ENCODE peak calls at places on chromosome 9, in eight cellular contexts. One of them, this sample, is unnamed.

GRCh38 chr9:6133346-6134063 is 82.1 kb upstream of the IL33 start:
- DNase-seq in H1: no peak
- DNase-seq in HCT116: no peak
- DNase-seq in GM12878: peak
- DNase-seq in A549: no peak
- DNase-seq in K562: no peak
- DNase-seq in HepG2: no peak
- DNase-seq in IMR-90: no peak
- DNase-seq in this sample: no peak

GRCh38 chr9:69951411-69951810 is 92.2 kb upstream of the MAMDC2 start:
- DNase-seq in H1: no peak
- DNase-seq in IMR-90: peak
- DNase-seq in HCT116: no peak
- DNase-seq in GM12878: no peak
- DNase-seq in A549: no peak
- DNase-seq in HepG2: no peak
- DNase-seq in K562: no peak
- DNase-seq in this sample: no peak

GRCh38 chr9:2362170-2362569 is 259.4 kb upstream of the VLDLR start:
- DNase-seq in HepG2: no peak
- DNase-seq in H1: no peak
- DNase-seq in IMR-90: no peak
- DNase-seq in A549: no peak
- DNase-seq in HCT116: no peak
- DNase-seq in K562: no peak
- DNase-seq in GM12878: no peak
- DNase-seq in this sample: no peak

GRCh38 chr9:94061864-94062263 is 22.4 kb upstream of the PTPDC1 start:
- DNase-seq in H1: no peak
- DNase-seq in K562: no peak
- DNase-seq in IMR-90: no peak
- DNase-seq in A549: no peak
- DNase-seq in HepG2: no peak
- DNase-seq in GM12878: no peak
- DNase-seq in HCT116: no peak
- DNase-seq in this sample: no peak

GRCh38 chr9:89738137-89738932 is 133.5 kb downstream of the GADD45G start:
- DNase-seq in GM12878: no peak
- DNase-seq in H1: no peak
- DNase-seq in HCT116: no peak
- DNase-seq in HepG2: no peak
- DNase-seq in K562: no peak
- DNase-seq in A549: no peak
- DNase-seq in IMR-90: no peak
- DNase-seq in this sample: no peak

GRCh38 chr9:89183146-89183545 is 4.5 kb upstream of the SHC3 start:
- DNase-seq in IMR-90: no peak
- DNase-seq in GM12878: no peak
- DNase-seq in K562: no peak
- DNase-seq in HepG2: no peak
- DNase-seq in HCT116: no peak
- DNase-seq in A549: no peak
- DNase-seq in H1: no peak
- DNase-seq in this sample: no peak

GRCh38 chr9:134320916-134321570 is 5.2 kb upstream of the RXRA start:
- DNase-seq in HCT116: no peak
- DNase-seq in IMR-90: no peak
- DNase-seq in H1: no peak
- DNase-seq in HepG2: peak
- DNase-seq in K562: no peak
- DNase-seq in GM12878: no peak
- DNase-seq in A549: no peak
- DNase-seq in this sample: no peak

GRCh38 chr9:90559075-90560073 is 83.2 kb downstream of the DIRAS2 start:
- DNase-seq in K562: no peak
- DNase-seq in HepG2: no peak
- DNase-seq in IMR-90: no peak
- DNase-seq in A549: no peak
- DNase-seq in GM12878: no peak
- DNase-seq in H1: no peak
- DNase-seq in HCT116: no peak
- DNase-seq in this sample: no peak

GRCh38 chr9:14314424-14314928 is 535 bp upstream of the NFIB start:
- DNase-seq in H1: no peak
- DNase-seq in IMR-90: peak
- DNase-seq in K562: peak
- DNase-seq in HCT116: peak
- DNase-seq in A549: peak
- DNase-seq in HepG2: peak
- DNase-seq in GM12878: no peak
- DNase-seq in this sample: peak

GRCh38 chr9:18238752-18239151 is 235.2 kb upstream of the ADAMTSL1 start:
- DNase-seq in K562: no peak
- DNase-seq in H1: no peak
- DNase-seq in GM12878: no peak
- DNase-seq in HCT116: no peak
- DNase-seq in HepG2: no peak
- DNase-seq in IMR-90: peak
- DNase-seq in A549: no peak
- DNase-seq in this sample: no peak

GRCh38 chr9:93501406-93501805 is 48.0 kb upstream of the FAM120AOS start:
- DNase-seq in HepG2: no peak
- DNase-seq in HCT116: no peak
- DNase-seq in GM12878: no peak
- DNase-seq in K562: no peak
- DNase-seq in H1: no peak
- DNase-seq in IMR-90: no peak
- DNase-seq in A549: no peak
- DNase-seq in this sample: no peak

GRCh38 chr9:7752481-7752880 is 47.1 kb downstream of the DMAC1 start:
- DNase-seq in K562: no peak
- DNase-seq in HepG2: no peak
- DNase-seq in A549: no peak
- DNase-seq in GM12878: no peak
- DNase-seq in IMR-90: no peak
- DNase-seq in HCT116: no peak
- DNase-seq in H1: no peak
- DNase-seq in this sample: no peak

GRCh38 chr9:91208837-91209236 is 152.9 kb downstream of the AUH start:
- DNase-seq in HCT116: no peak
- DNase-seq in HepG2: no peak
- DNase-seq in A549: no peak
- DNase-seq in IMR-90: no peak
- DNase-seq in GM12878: no peak
- DNase-seq in H1: no peak
- DNase-seq in K562: no peak
- DNase-seq in this sample: no peak

GRCh38 chr9:36211510-36211909 is 20.8 kb downstream of the CLTA start:
- DNase-seq in IMR-90: no peak
- DNase-seq in K562: no peak
- DNase-seq in GM12878: no peak
- DNase-seq in H1: no peak
- DNase-seq in HepG2: no peak
- DNase-seq in HCT116: no peak
- DNase-seq in A549: no peak
- DNase-seq in this sample: no peak

GRCh38 chr9:75890541-75891276 is at the start of gene PCSK5:
- DNase-seq in H1: peak
- DNase-seq in K562: peak
- DNase-seq in HCT116: peak
- DNase-seq in GM12878: no peak
- DNase-seq in HepG2: peak
- DNase-seq in A549: peak
- DNase-seq in IMR-90: peak
- DNase-seq in this sample: peak

GRCh38 chr9:96061293-96061987 is 185.9 kb downstream of the ERCC6L2 start:
- DNase-seq in K562: peak
- DNase-seq in HCT116: peak
- DNase-seq in A549: peak
- DNase-seq in GM12878: no peak
- DNase-seq in HepG2: peak
- DNase-seq in IMR-90: peak
- DNase-seq in H1: no peak
- DNase-seq in this sample: peak

GRCh38 chr9:95143591-95144561 is 173.6 kb downstream of the FANCC start:
- DNase-seq in A549: no peak
- DNase-seq in GM12878: no peak
- DNase-seq in HCT116: no peak
- DNase-seq in H1: no peak
- DNase-seq in HepG2: peak
- DNase-seq in IMR-90: peak
- DNase-seq in K562: no peak
- DNase-seq in this sample: no peak

GRCh38 chr9:111969061-111969460 is 72.4 kb downstream of the UGCG start:
- DNase-seq in GM12878: peak
- DNase-seq in HCT116: no peak
- DNase-seq in HepG2: no peak
- DNase-seq in A549: peak
- DNase-seq in H1: no peak
- DNase-seq in K562: no peak
- DNase-seq in IMR-90: peak
- DNase-seq in this sample: no peak

GRCh38 chr9:19998153-19998552 is 209.3 kb upstream of the SLC24A2 start:
- DNase-seq in HCT116: peak
- DNase-seq in H1: no peak
- DNase-seq in HepG2: no peak
- DNase-seq in IMR-90: peak
- DNase-seq in A549: peak
- DNase-seq in GM12878: peak
- DNase-seq in K562: no peak
- DNase-seq in this sample: no peak

DNA sequence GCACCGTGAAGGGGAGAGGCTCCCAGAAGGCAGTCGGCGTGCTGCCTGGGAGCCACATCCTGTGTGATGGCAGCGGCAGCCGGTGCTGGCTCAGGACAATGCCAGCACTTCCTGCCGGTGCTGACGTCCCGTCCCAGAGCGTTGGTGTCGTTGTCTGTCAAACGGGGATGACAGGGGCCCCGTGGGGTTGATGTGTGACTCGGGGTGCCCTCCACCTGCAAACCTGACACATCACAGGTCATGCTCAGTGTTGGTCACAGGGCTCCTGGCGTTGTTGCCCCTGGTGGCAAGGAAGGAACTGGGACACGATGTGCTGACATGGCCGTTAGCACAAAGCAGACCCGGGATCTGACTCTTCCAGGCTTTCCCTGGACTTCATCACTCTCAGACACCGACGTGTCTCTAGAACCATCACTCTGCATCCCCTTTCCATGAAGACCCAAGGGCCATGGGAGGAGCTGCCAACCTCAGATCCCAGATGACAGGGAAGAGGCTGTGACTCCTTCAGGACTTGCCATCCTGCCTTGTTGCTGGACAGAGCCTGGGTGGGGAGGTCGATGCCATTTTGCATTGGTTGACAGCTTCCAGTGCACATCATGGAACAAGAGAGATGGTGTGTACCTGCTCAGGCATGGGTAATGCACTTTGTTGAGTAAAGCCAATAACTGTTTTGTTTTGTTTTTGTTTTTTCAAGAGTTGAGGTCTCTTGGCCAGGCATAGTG is 21.5 kb downstream of the PLPP7 start:
- DNase-seq in H1: no peak
- DNase-seq in K562: no peak
- DNase-seq in IMR-90: no peak
- DNase-seq in HCT116: no peak
- DNase-seq in GM12878: no peak
- DNase-seq in HepG2: no peak
- DNase-seq in A549: peak
- DNase-seq in this sample: no peak
- TF ChIP-seq RAD21 in H1: no peak
- TF ChIP-seq RAD21 in K562: no peak
- TF ChIP-seq RAD21 in IMR-90: no peak
- TF ChIP-seq RAD21 in HCT116: no peak
- TF ChIP-seq RAD21 in GM12878: no peak
- TF ChIP-seq RAD21 in HepG2: no peak
- TF ChIP-seq RAD21 in A549: no peak
- TF ChIP-seq RAD21 in this sample: no peak

GRCh38 chr9:130309689-130310455 is 44.3 kb downstream of the HMCN2 start:
- DNase-seq in A549: no peak
- DNase-seq in H1: no peak
- DNase-seq in HepG2: no peak
- DNase-seq in GM12878: no peak
- DNase-seq in K562: no peak
- DNase-seq in IMR-90: no peak
- DNase-seq in HCT116: no peak
- DNase-seq in this sample: no peak
- TF ChIP-seq RAD21 in A549: no peak
- TF ChIP-seq RAD21 in H1: no peak
- TF ChIP-seq RAD21 in HepG2: no peak
- TF ChIP-seq RAD21 in GM12878: no peak
- TF ChIP-seq RAD21 in K562: no peak
- TF ChIP-seq RAD21 in IMR-90: no peak
- TF ChIP-seq RAD21 in HCT116: no peak
- TF ChIP-seq RAD21 in this sample: no peak

DNA sequence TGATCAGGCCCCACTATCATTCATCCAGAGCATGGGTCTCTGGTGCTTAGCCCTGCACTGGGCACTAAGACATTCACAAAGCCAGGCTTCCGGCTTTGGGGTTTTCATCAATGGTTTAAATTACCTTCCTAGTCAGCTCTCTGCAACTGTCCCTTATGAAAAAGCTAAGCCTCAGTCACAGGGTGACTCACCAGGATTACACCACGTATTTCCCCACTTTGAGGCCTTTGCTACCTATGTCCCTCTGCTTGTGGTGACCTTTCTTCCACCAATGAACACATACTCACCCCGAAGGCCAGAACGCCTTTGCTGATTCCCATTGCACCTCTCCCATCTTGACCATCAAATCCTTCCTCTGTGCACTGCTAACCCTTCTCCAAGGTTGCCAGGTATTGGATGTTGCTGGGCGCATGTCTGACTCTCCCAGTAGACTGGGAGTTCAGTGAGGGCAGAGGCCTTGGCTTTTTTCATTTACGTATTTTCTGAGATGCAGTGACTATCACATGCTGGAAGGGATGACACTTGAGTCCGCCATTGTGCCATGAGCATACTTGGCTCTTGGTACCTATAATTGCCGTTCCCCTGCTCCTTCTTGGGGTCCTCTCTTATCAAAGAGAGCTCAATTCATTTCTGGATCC is 58.7 kb upstream of the TNFSF8 start:
- DNase-seq in K562: no peak
- DNase-seq in A549: no peak
- DNase-seq in H1: no peak
- DNase-seq in GM12878: peak
- DNase-seq in HCT116: no peak
- DNase-seq in IMR-90: no peak
- DNase-seq in HepG2: no peak
- DNase-seq in this sample: no peak
- TF ChIP-seq RAD21 in K562: no peak
- TF ChIP-seq RAD21 in A549: no peak
- TF ChIP-seq RAD21 in H1: no peak
- TF ChIP-seq RAD21 in GM12878: no peak
- TF ChIP-seq RAD21 in HCT116: no peak
- TF ChIP-seq RAD21 in IMR-90: no peak
- TF ChIP-seq RAD21 in HepG2: no peak
- TF ChIP-seq RAD21 in this sample: no peak

DNA sequence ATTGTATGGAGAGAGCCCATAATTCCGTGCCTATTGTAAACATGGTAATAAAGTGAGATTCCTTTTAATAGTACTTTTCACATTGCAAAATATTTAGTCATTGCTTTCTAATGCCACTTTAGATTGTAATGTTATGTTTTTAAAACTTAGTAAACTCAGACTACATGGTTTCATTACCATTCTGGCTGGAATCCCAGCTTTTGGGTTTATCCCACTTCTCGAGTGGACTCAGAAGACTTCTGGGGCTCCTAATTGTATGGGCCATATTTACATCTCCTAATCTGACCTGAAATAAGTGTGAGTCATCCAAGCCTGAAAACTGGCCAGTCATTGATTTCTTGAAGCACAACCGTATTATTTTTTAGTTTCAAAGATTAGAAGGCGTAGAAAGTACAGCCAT is 217.5 kb downstream of the CAAP1 start:
- DNase-seq in H1: no peak
- DNase-seq in GM12878: no peak
- DNase-seq in A549: no peak
- DNase-seq in IMR-90: no peak
- DNase-seq in HepG2: no peak
- DNase-seq in K562: no peak
- DNase-seq in HCT116: no peak
- DNase-seq in this sample: no peak
- TF ChIP-seq RAD21 in H1: no peak
- TF ChIP-seq RAD21 in GM12878: no peak
- TF ChIP-seq RAD21 in A549: no peak
- TF ChIP-seq RAD21 in IMR-90: no peak
- TF ChIP-seq RAD21 in HepG2: no peak
- TF ChIP-seq RAD21 in K562: no peak
- TF ChIP-seq RAD21 in HCT116: no peak
- TF ChIP-seq RAD21 in this sample: no peak